ENCODE peak calls at places on chromosome 21, in eight cellular contexts. O is IMR-90, B is transverse colon, M is A549, V is esophagus muscularis mucosa, Z is right lobe of liver, L is uterus, T is tibial nerve. Q is an unnamed sample.

GRCh38 chr21:26595971-26596370 is 22.9 kb upstream of the CYYR1 start:
- DNase-seq in O (no peak), V (no peak), L (no peak), B (no peak), T (no peak), Z (no peak), M (no peak), Q (no peak)

GRCh38 chr21:26171310-26172100 is 935 bp upstream of the APP start:
- DNase-seq in Z (no peak), M (no peak), L (no peak), T (no peak), B (no peak), O (no peak), V (no peak), Q (no peak)

GRCh38 chr21:27693376-27693775 is 726.5 kb upstream of the ADAMTS5 start:
- DNase-seq in O (peak), B (no peak), T (no peak), M (no peak), L (no peak), Z (no peak), V (no peak), Q (no peak)

GRCh38 chr21:26115346-26115745 is 55.2 kb downstream of the APP start:
- DNase-seq in M (peak), Z (no peak), T (no peak), B (no peak), V (no peak), O (no peak), L (no peak), Q (no peak)

GRCh38 chr21:17901458-17902092 is 82.4 kb upstream of the C21orf91 start:
- DNase-seq in T (no peak), L (no peak), M (no peak), O (peak), B (no peak), V (no peak), Z (no peak), Q (no peak)

GRCh38 chr21:17610862-17611261 is 1.8 kb downstream of the BTG3 start:
- DNase-seq in M (peak), O (peak), V (no peak), L (peak), Z (no peak), T (no peak), B (peak), Q (no peak)

GRCh38 chr21:31987696-31988095 is 114.9 kb downstream of the HUNK start:
- DNase-seq in O (no peak), T (no peak), L (no peak), M (no peak), B (peak), V (no peak), Z (no peak), Q (no peak)

GRCh38 chr21:14545906-14546480 is at the start of gene SAMSN1:
- DNase-seq in V (no peak), B (peak), T (peak), M (no peak), Z (no peak), O (no peak), L (no peak), Q (peak)

GRCh38 chr21:27519357-27519756 is 552.5 kb upstream of the ADAMTS5 start:
- DNase-seq in L (no peak), M (no peak), Z (no peak), T (no peak), V (no peak), O (peak), B (no peak), Q (no peak)

GRCh38 chr21:38037416-38037815 is 121.2 kb upstream of the KCNJ6 start:
- DNase-seq in M (peak), T (no peak), L (no peak), Z (no peak), V (no peak), O (no peak), B (no peak), Q (no peak)

GRCh38 chr21:35720065-35720810 is 340.1 kb downstream of the SETD4 start:
- DNase-seq in O (no peak), B (no peak), T (no peak), L (no peak), Z (no peak), V (no peak), M (no peak), Q (no peak)
- TF ChIP-seq POLR2A in O (no peak), B (no peak), T (no peak), L (no peak), Z (no peak), V (no peak), M (no peak), Q (no peak)

GRCh38 chr21:43973634-43973955 is 38.5 kb upstream of the TRAPPC10 start:
- DNase-seq in T (no peak), Z (no peak), B (no peak), V (no peak), M (no peak), O (no peak), L (no peak), Q (no peak)

GRCh38 chr21:43975469-43976098 is 36.5 kb upstream of the TRAPPC10 start:
- DNase-seq in M (peak), Z (peak), V (peak), L (peak), T (peak), O (peak), B (peak), Q (peak)

GRCh38 chr21:43976661-43977060 is 35.4 kb upstream of the TRAPPC10 start:
- DNase-seq in M (no peak), B (no peak), V (no peak), O (no peak), T (no peak), Z (no peak), L (no peak), Q (no peak)

GRCh38 chr21:43972850-43973633 is 39.1 kb upstream of the TRAPPC10 start:
- DNase-seq in B (no peak), O (peak), Z (no peak), L (no peak), M (no peak), V (peak), T (peak), Q (no peak)

GRCh38 chr21:43974791-43975468 is 37.2 kb upstream of the TRAPPC10 start:
- DNase-seq in B (no peak), Z (no peak), L (no peak), V (no peak), M (no peak), O (no peak), T (no peak), Q (no peak)
- TF ChIP-seq POLR2A in B (no peak), Z (no peak), L (no peak), V (no peak), M (no peak), O (no peak), T (no peak), Q (no peak)

GRCh38 chr21:40454057-40454456 is 392.9 kb downstream of the DSCAM start:
- DNase-seq in M (no peak), B (no peak), Z (no peak), O (no peak), L (no peak), V (no peak), T (no peak), Q (no peak)

GRCh38 chr21:40457741-40458140 is 389.2 kb downstream of the DSCAM start:
- DNase-seq in Z (no peak), M (no peak), B (no peak), V (no peak), O (no peak), T (no peak), L (no peak), Q (no peak)

GRCh38 chr21:40453183-40453582 is 393.8 kb downstream of the DSCAM start:
- DNase-seq in O (no peak), T (no peak), M (no peak), V (peak), L (no peak), B (no peak), Z (no peak), Q (no peak)
- TF ChIP-seq POLR2A in O (no peak), T (no peak), M (no peak), V (no peak), L (no peak), B (no peak), Z (no peak), Q (no peak)

GRCh38 chr21:45403825-45404725 is 890 bp upstream of the COL18A1 start:
- DNase-seq in T (peak), O (peak), L (peak), Z (no peak), B (peak), V (peak), M (no peak), Q (peak)
- TF ChIP-seq POLR2A in T (no peak), O (no peak), L (peak), Z (no peak), B (no peak), V (no peak), M (no peak), Q (no peak)

GRCh38 chr21:33265664-33266049 is 510 bp upstream of the IL10RB start:
- DNase-seq in O (peak), B (peak), M (no peak), L (no peak), Z (peak), T (peak), V (no peak), Q (peak)

GRCh38 chr21:33264561-33264960 is 1.6 kb upstream of the IL10RB start:
- DNase-seq in Z (no peak), T (no peak), O (no peak), V (no peak), L (no peak), B (no peak), M (no peak), Q (no peak)

GRCh38 chr21:33267250-33267649 is 1.1 kb downstream of the IL10RB start:
- DNase-seq in L (no peak), M (no peak), Z (no peak), T (no peak), O (no peak), V (no peak), B (no peak), Q (no peak)

GRCh38 chr21:33266784-33267135 is 593 bp downstream of the IL10RB start:
- DNase-seq in M (no peak), O (no peak), V (no peak), B (peak), Z (no peak), T (no peak), L (no peak), Q (peak)

DNA sequence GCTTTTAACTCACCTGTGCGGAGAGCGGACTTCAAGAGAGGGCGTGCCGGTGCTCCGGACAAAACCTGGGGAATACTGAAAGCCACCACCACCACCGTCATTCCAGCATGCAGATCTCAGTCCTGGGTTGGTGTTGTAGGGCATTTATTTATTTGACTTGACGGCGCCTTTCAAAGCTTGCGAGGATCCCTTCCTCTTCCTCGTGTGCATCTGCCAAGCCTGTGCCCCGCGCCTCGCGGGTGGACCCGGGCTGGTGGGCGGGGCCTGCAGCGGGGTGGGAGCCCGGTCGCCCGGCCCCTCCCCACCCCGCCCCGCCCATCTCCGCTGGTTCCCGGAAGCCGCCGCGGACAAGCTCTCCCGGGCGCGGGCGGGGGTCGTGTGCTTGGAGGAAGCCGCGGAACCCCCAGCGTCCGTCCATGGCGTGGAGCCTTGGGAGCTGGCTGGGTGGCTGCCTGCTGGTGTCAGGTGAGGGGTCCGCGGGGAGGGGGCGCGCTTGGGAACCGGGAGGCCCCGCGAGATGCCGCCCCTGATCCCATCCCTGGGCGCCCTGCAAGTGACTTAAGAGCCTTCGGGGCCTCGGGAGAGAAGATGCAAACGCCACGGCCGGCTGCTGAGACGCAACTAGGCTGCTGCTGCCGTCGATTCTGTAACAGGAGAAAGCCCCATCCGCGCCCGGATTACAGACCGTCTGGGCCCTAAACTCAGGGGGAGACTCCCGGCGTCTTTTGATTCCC is at the start of gene IL10RB:
- DNase-seq in B (peak), O (peak), L (peak), M (peak), V (peak), Z (peak), T (peak), Q (peak)
- TF ChIP-seq POLR2A in B (peak), O (peak), L (peak), M (peak), V (peak), Z (peak), T (no peak), Q (peak)

GRCh38 chr21:45509566-45510465 is 32.4 kb downstream of the SLC19A1 start:
- DNase-seq in Z (peak), L (no peak), O (no peak), T (no peak), M (no peak), B (no peak), V (no peak), Q (no peak)

GRCh38 chr21:45510466-45510955 is 31.7 kb downstream of the SLC19A1 start:
- DNase-seq in V (no peak), Z (peak), L (no peak), T (no peak), B (no peak), O (no peak), M (no peak), Q (no peak)

GRCh38 chr21:45507523-45507875 is 34.7 kb downstream of the SLC19A1 start:
- DNase-seq in Z (no peak), V (no peak), T (no peak), M (no peak), O (no peak), B (no peak), L (no peak), Q (no peak)

GRCh38 chr21:45507888-45508508 is 34.2 kb downstream of the SLC19A1 start:
- DNase-seq in B (no peak), V (no peak), Z (peak), O (no peak), T (no peak), L (no peak), M (no peak), Q (no peak)

DNA sequence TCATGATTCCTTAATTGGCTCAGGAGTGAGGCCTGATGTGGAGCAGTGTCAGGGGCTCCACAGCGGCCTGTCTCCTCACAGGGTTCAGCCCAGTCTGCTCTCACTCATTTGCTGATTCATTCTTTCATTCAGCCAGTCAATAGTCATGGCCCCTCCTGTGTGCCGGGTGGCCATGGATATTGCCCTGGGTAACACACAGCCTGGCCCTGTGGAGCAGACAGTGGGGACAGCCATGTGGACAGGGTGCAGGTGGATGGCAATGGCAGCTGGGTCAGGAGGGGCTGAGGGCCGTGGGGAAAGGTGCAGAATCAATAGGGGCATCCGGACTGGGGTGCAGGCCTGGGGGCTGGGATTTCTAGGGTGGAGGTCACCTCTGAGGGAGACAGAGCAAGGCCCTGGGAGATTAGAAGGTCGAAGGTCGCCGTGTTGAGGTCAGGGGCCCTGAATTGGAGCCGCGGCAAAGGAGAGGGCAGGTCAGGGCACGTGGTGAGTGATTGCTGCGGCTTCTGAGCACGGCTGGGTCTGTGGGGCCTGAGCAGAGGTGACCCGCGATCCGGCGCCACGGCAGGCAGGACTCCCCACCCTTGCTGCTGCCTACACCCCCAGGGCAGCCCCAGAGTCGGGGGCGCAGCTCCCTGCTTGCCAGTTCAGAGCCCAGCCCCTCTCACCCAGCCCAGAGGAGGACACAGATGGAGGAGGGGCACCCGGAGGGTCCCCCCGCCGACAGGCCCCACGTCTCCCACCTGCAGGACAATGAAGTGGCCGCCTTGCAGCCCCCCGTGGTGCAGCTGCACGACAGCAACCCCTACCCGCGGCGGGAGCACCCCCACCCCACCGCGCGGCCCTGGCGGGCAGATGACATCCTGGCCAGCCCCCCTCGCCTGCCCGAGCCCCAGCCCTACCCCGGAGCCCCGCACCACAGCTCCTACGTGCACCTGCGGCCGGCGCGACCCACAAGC is 33.4 kb downstream of the SLC19A1 start:
- DNase-seq in Z (peak), T (no peak), M (no peak), O (no peak), V (no peak), B (no peak), L (no peak), Q (no peak)
- TF ChIP-seq POLR2A in Z (no peak), T (no peak), M (no peak), O (no peak), V (no peak), B (no peak), L (no peak), Q (no peak)

GRCh38 chr21:42524341-42525227 is 10.9 kb downstream of the SLC37A1 start:
- DNase-seq in V (no peak), Z (no peak), T (peak), L (peak), B (peak), M (no peak), O (peak), Q (peak)
- TF ChIP-seq POLR2A in V (no peak), Z (no peak), T (no peak), L (no peak), B (no peak), M (no peak), O (no peak), Q (peak)

DNA sequence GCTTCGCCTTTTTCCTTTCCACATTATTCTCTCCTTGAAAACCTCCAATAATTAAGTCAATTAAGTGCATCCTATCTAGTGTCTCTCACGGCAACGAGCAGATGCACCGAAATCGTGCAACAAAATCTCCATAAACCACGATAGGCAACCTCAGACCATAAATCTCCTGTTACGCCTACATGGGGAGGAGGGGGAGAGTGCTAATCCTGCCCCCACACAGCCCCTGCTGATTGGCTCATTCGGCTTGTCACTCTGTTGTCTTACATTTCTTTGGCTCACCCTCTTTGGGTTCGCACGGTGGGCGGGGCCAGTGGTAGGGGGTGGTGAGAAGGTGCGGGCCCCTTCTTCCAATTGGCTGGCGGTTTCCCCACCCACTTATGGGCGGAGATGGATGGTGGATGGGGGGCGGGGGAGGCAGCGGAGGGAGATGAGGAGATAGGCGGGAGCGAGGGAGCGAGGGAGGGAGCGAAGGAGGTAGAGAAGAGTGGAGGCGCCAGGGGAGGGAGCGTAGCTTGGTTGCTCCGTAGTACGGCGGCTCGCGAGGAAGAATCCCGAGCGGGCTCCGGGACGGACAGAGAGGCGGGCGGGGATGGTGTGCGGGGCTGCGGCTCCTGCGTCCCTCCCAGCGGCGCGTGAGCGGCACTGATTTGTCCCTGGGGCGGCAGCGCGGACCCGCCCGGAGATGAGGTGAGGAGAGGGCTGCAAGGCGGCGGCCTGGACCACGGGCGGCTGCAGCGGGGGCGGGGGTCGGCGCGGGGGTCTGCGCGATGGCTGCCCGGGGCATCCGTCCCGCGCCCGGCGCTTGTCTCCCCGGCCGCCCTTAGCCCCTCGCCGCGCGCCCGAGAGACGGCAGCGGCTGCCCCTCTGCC is at the start of gene ITSN1:
- DNase-seq in O (peak), B (peak), M (peak), L (peak), Z (peak), V (peak), T (peak), Q (peak)
- TF ChIP-seq POLR2A in O (peak), B (peak), M (peak), L (peak), Z (peak), V (peak), T (peak), Q (peak)

GRCh38 chr21:43343095-43343991 is 83.6 kb downstream of the SIK1 start:
- DNase-seq in M (peak), T (no peak), O (no peak), L (no peak), Z (peak), B (peak), V (no peak), Q (peak)
- TF ChIP-seq POLR2A in M (no peak), T (no peak), O (no peak), L (no peak), Z (no peak), B (peak), V (no peak), Q (no peak)